ENCODE peak calls at places on chromosomes 5 and 9, in seven cellular contexts. One of them, this sample, is unnamed. For H3K79me2, the result is how much of the 10 kb centered on the place peaks cover.

GRCh38 chr9:101376117-101376866 is 8.5 kb downstream of the BAAT start:
- DNase-seq in PC-3: no peak
- DNase-seq in hepatocyte: no peak
- DNase-seq in HCT116: no peak
- DNase-seq in GM23248: peak
- DNase-seq in SK-N-SH: no peak
- DNase-seq in neural progenitor cell: no peak
- DNase-seq in this sample: no peak

GRCh38 chr9:134637696-134638502 is 3.7 kb upstream of the COL5A1 start:
- DNase-seq in PC-3: no peak
- DNase-seq in hepatocyte: no peak
- DNase-seq in HCT116: no peak
- DNase-seq in GM23248: no peak
- DNase-seq in SK-N-SH: no peak
- DNase-seq in neural progenitor cell: no peak
- DNase-seq in this sample: no peak

GRCh38 chr9:91820949-91821880 is 128.8 kb downstream of the ROR2 start:
- DNase-seq in PC-3: peak
- DNase-seq in hepatocyte: no peak
- DNase-seq in HCT116: no peak
- DNase-seq in GM23248: peak
- DNase-seq in SK-N-SH: no peak
- DNase-seq in neural progenitor cell: no peak
- DNase-seq in this sample: no peak

GRCh38 chr9:122016789-122017188 is 76.3 kb downstream of the TTLL11 start:
- DNase-seq in PC-3: no peak
- DNase-seq in hepatocyte: no peak
- DNase-seq in HCT116: no peak
- DNase-seq in GM23248: no peak
- DNase-seq in SK-N-SH: no peak
- DNase-seq in neural progenitor cell: no peak
- DNase-seq in this sample: peak

GRCh38 chr5:126917918-126918623 is 112.3 kb downstream of the MARCHF3 start:
- DNase-seq in PC-3: peak
- DNase-seq in hepatocyte: peak
- DNase-seq in HCT116: no peak
- DNase-seq in GM23248: peak
- DNase-seq in SK-N-SH: peak
- DNase-seq in neural progenitor cell: peak
- DNase-seq in this sample: no peak

GRCh38 chr9:15147471-15147870 is 159.5 kb downstream of the TTC39B start:
- DNase-seq in PC-3: no peak
- DNase-seq in hepatocyte: no peak
- DNase-seq in HCT116: no peak
- DNase-seq in GM23248: peak
- DNase-seq in SK-N-SH: no peak
- DNase-seq in neural progenitor cell: no peak
- DNase-seq in this sample: no peak

GRCh38 chr5:119417891-119418781 is 34.2 kb upstream of the HSD17B4 start:
- DNase-seq in PC-3: peak
- DNase-seq in hepatocyte: no peak
- DNase-seq in HCT116: no peak
- DNase-seq in GM23248: peak
- DNase-seq in SK-N-SH: no peak
- DNase-seq in neural progenitor cell: peak
- DNase-seq in this sample: no peak

GRCh38 chr5:139593716-139594319 is 32.7 kb downstream of the UBE2D2 start:
- DNase-seq in PC-3: peak
- DNase-seq in hepatocyte: no peak
- DNase-seq in HCT116: peak
- DNase-seq in GM23248: peak
- DNase-seq in SK-N-SH: no peak
- DNase-seq in neural progenitor cell: no peak
- DNase-seq in this sample: no peak

GRCh38 chr5:96265487-96265886 is 167.6 kb downstream of the PCSK1 start:
- DNase-seq in PC-3: no peak
- DNase-seq in hepatocyte: no peak
- DNase-seq in HCT116: no peak
- DNase-seq in GM23248: no peak
- DNase-seq in SK-N-SH: no peak
- DNase-seq in neural progenitor cell: no peak
- DNase-seq in this sample: no peak

GRCh38 chr9:120783611-120784047 is 9.6 kb downstream of the FBXW2 start:
- DNase-seq in PC-3: peak
- DNase-seq in hepatocyte: no peak
- DNase-seq in HCT116: no peak
- DNase-seq in GM23248: peak
- DNase-seq in SK-N-SH: no peak
- DNase-seq in neural progenitor cell: no peak
- DNase-seq in this sample: no peak

GRCh38 chr5:103224118-103224893 is 34.3 kb upstream of the MACIR start:
- DNase-seq in PC-3: peak
- DNase-seq in hepatocyte: peak
- DNase-seq in HCT116: peak
- DNase-seq in GM23248: peak
- DNase-seq in SK-N-SH: peak
- DNase-seq in neural progenitor cell: peak
- DNase-seq in this sample: peak

GRCh38 chr5:62268239-62268638 is 37.8 kb upstream of the KIF2A start:
- DNase-seq in PC-3: peak
- DNase-seq in hepatocyte: peak
- DNase-seq in HCT116: peak
- DNase-seq in GM23248: no peak
- DNase-seq in SK-N-SH: no peak
- DNase-seq in neural progenitor cell: no peak
- DNase-seq in this sample: no peak

GRCh38 chr5:82754759-82755158 is 322.4 kb downstream of the TMEM167A start:
- DNase-seq in PC-3: no peak
- DNase-seq in hepatocyte: no peak
- DNase-seq in HCT116: no peak
- DNase-seq in GM23248: no peak
- DNase-seq in SK-N-SH: no peak
- DNase-seq in neural progenitor cell: no peak
- DNase-seq in this sample: no peak

GRCh38 chr5:88831856-88832255 is 51.1 kb downstream of the MEF2C start:
- DNase-seq in PC-3: no peak
- DNase-seq in hepatocyte: no peak
- DNase-seq in HCT116: no peak
- DNase-seq in GM23248: no peak
- DNase-seq in SK-N-SH: no peak
- DNase-seq in neural progenitor cell: no peak
- DNase-seq in this sample: no peak

GRCh38 chr5:179577286-179577960 is 27.1 kb downstream of the RUFY1 start:
- DNase-seq in PC-3: no peak
- DNase-seq in hepatocyte: no peak
- DNase-seq in HCT116: no peak
- DNase-seq in GM23248: no peak
- DNase-seq in SK-N-SH: no peak
- DNase-seq in neural progenitor cell: no peak
- DNase-seq in this sample: no peak

GRCh38 chr5:73615085-73615484 is 10.9 kb upstream of the ARHGEF28 start:
- DNase-seq in PC-3: peak
- DNase-seq in hepatocyte: peak
- DNase-seq in HCT116: no peak
- DNase-seq in GM23248: no peak
- DNase-seq in SK-N-SH: no peak
- DNase-seq in neural progenitor cell: no peak
- DNase-seq in this sample: no peak
- TF ChIP-seq EZH2phosphoT487 in PC-3: no peak
- TF ChIP-seq EZH2phosphoT487 in hepatocyte: no peak
- TF ChIP-seq EZH2phosphoT487 in HCT116: no peak
- TF ChIP-seq EZH2phosphoT487 in GM23248: no peak
- TF ChIP-seq EZH2phosphoT487 in SK-N-SH: no peak
- TF ChIP-seq EZH2phosphoT487 in neural progenitor cell: no peak
- TF ChIP-seq EZH2phosphoT487 in this sample: no peak

DNA sequence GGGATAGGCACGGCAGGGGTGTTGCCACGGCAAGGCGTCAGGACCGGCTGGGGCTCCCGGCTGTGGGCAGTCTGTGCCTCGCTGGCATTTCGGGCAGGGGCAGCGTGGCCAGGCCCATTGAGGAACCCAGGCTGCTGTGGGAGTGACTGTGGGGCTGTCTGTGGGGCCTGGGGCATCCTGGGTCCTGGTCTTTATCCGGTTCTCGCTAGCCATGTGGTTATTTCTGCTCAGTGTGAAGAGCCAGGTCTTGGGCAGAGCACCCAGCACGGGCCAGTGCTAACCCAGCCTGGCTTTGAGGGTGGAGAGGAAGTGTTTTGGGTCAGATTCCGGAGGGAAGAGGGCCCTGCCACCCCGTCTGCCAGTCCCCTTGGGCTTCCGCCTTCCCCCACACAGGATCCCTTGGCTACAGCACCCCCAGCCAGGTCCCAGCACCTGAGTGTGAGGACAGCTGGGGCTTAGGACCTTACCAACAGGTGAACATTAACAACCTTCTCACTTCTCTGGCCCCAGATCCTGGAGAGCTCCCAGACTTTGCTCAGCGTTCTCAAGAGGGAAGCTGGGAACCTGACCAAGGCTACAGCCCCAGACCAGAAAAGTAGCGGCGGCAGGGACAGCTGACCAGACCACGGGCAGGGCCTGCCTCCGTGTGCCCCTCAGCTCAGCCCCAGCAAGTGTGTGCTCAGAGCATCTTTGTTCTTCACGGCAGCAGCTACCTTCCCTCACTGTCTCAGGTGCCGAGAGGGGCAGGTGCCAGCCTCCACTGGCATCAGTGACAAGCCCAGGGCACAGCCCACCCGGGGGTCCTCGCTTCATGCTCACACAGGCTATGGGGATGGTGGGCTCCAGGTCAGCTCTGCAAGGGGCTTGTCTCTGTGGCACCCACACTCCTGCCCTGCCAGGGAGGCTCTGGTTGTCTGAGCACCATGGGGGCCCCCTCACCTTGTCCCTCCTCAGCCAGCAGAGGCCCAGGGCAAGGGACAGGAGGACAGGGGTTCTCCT is 1.1 kb downstream of the SSNA1 start:
- DNase-seq in PC-3: no peak
- DNase-seq in hepatocyte: no peak
- DNase-seq in HCT116: no peak
- DNase-seq in GM23248: peak
- DNase-seq in SK-N-SH: peak
- DNase-seq in neural progenitor cell: no peak
- DNase-seq in this sample: no peak
- H3K79me2 ChIP-seq in PC-3: under half
- H3K79me2 ChIP-seq in hepatocyte: half or more
- H3K79me2 ChIP-seq in HCT116: half or more
- H3K79me2 ChIP-seq in GM23248: half or more
- H3K79me2 ChIP-seq in SK-N-SH: half or more
- H3K79me2 ChIP-seq in neural progenitor cell: under half
- H3K79me2 ChIP-seq in this sample: under half

DNA sequence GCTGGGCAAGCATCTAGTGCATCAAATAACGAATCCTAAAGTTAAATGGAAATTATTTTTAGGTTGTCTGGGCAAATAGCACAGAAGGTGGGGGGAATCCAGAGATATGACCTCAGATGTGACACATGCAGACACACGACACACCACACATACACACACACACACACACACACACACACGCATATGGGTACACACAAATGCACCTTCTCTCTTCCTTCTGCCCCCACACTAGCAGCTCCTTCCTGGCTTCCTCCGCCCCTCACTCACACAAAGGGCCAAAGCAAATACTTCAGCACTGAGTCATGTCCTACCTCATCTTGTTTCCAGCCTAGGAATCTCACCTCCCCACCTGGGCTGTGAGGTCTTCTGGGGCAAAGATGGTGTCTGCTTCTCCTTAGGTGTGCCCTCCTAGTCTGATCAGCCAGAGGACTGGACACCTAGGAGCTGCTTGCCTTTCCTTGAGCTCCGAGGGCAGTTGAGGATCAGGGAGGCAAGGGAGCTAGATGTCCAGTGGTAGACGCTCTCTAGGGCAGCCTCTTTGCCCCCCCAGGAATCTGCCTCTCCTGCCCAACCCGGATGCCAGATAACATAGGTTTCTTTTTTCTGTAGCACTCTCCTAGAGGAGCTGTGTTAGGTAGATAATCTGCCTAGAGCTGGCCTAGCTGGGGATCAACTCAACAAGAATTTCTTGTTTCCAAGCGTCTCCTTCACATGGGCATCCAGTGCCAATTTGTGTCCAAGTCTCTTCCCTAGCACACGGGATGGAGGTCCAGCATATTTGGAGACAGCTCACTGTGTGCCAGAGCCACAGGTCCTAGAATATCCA is 14.3 kb upstream of the JADE2 start:
- DNase-seq in PC-3: peak
- DNase-seq in hepatocyte: peak
- DNase-seq in HCT116: no peak
- DNase-seq in GM23248: peak
- DNase-seq in SK-N-SH: no peak
- DNase-seq in neural progenitor cell: no peak
- DNase-seq in this sample: no peak
- H2AFZ ChIP-seq in PC-3: peak
- H2AFZ ChIP-seq in hepatocyte: no peak
- H2AFZ ChIP-seq in HCT116: peak
- H2AFZ ChIP-seq in GM23248: peak
- H2AFZ ChIP-seq in SK-N-SH: peak
- H2AFZ ChIP-seq in neural progenitor cell: no peak
- H2AFZ ChIP-seq in this sample: no peak

GRCh38 chr5:54658014-54658413 is 140.5 kb downstream of the SNX18 start:
- DNase-seq in PC-3: peak
- DNase-seq in hepatocyte: peak
- DNase-seq in HCT116: no peak
- DNase-seq in GM23248: peak
- DNase-seq in SK-N-SH: no peak
- DNase-seq in neural progenitor cell: no peak
- DNase-seq in this sample: no peak
- TF ChIP-seq EZH2phosphoT487 in PC-3: no peak
- TF ChIP-seq EZH2phosphoT487 in hepatocyte: no peak
- TF ChIP-seq EZH2phosphoT487 in HCT116: no peak
- TF ChIP-seq EZH2phosphoT487 in GM23248: no peak
- TF ChIP-seq EZH2phosphoT487 in SK-N-SH: no peak
- TF ChIP-seq EZH2phosphoT487 in neural progenitor cell: no peak
- TF ChIP-seq EZH2phosphoT487 in this sample: no peak

DNA sequence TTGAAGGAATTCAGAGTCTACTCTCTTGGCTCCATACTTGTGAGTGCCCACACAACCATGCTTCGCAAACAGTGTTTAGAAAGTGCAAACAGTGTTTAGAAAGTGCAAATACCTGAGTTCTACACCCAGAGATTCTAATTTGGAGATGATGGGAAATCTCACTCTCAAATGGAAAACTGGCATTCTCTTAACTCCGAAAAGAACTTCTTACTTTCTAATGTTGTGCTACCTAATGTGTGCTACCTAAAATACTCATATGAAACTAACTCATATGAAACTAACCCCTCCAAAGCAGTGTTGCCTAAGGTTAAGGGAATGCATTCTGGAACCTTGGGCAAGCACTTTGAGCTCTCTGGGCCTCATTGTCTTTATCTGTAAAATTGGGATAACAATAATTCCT is 55.5 kb upstream of the ZNF366 start:
- DNase-seq in PC-3: no peak
- DNase-seq in hepatocyte: no peak
- DNase-seq in HCT116: no peak
- DNase-seq in GM23248: no peak
- DNase-seq in SK-N-SH: no peak
- DNase-seq in neural progenitor cell: no peak
- DNase-seq in this sample: no peak
- H3K79me2 ChIP-seq in PC-3: under half
- H3K79me2 ChIP-seq in hepatocyte: under half
- H3K79me2 ChIP-seq in HCT116: under half
- H3K79me2 ChIP-seq in GM23248: under half
- H3K79me2 ChIP-seq in SK-N-SH: under half
- H3K79me2 ChIP-seq in neural progenitor cell: under half
- H3K79me2 ChIP-seq in this sample: under half

This sample was measured in OCI-LY7.